ENCODE peak calls at places on chromosomes 12 and 14, in six cellular contexts. H is HT-29, U is fibroblast of lung, W is AG04450, P is PC-3, B is amniotic stem cell. C is an unnamed sample.

GRCh38 chr14:104293851-104294627 is 155.7 kb downstream of the KIF26A start:
- DNase-seq in U (no peak), B (no peak), W (no peak), P (peak; percentile 29), H (peak; percentile 6), C (peak; percentile 39)

GRCh38 chr12:93442411-93443340 is 929 bp upstream of the UBE2N start:
- DNase-seq in P (peak; percentile 24), H (peak; percentile 29), U (no peak), B (no peak), W (no peak), C (no peak)

GRCh38 chr14:76810953-76811400 is 1.7 kb downstream of the ANGEL1 start:
- DNase-seq in W (no peak), H (peak; percentile 27), B (peak; percentile 30), U (peak; percentile 59), P (peak; percentile 57), C (peak; percentile 45)

GRCh38 chr14:51616724-51617409 is 34.8 kb upstream of the FRMD6 start:
- DNase-seq in P (peak; percentile 99), B (peak; percentile 43), H (peak; percentile 52), W (peak; percentile 78), U (peak; percentile 90), C (no peak)

GRCh38 chr12:123243851-123244250 is 10.6 kb downstream of the MTRFR start:
- DNase-seq in B (no peak), P (no peak), U (no peak), H (no peak), W (no peak), C (no peak)

GRCh38 chr12:120361506-120362208 is 7.3 kb downstream of the MSI1 start:
- DNase-seq in B (no peak), U (peak; percentile 74), H (no peak), P (no peak), W (peak; percentile 21), C (peak; percentile 88)

GRCh38 chr14:93049295-93049694 is 66.4 kb downstream of the ITPK1 start:
- DNase-seq in U (no peak), P (no peak), H (peak; percentile 50), W (no peak), B (no peak), C (no peak)

GRCh38 chr12:47400251-47400650 is 305.6 kb downstream of the RPAP3 start:
- DNase-seq in H (no peak), W (no peak), P (peak; percentile 49), U (no peak), B (no peak), C (no peak)

GRCh38 chr14:92605274-92605940 is 91.8 kb downstream of the RIN3 start:
- DNase-seq in U (no peak), P (no peak), W (no peak), H (no peak), B (no peak), C (no peak)

GRCh38 chr12:104213952-104214351 is 1.6 kb upstream of the TXNRD1 start:
- DNase-seq in U (peak; percentile 91), W (peak; percentile 85), P (peak; percentile 89), H (no peak), B (no peak), C (no peak)

GRCh38 chr14:73136387-73137221 is at the start of gene PSEN1:
- DNase-seq in B (peak; percentile 79), P (peak; percentile 96), W (peak; percentile 76), U (peak; percentile 90), H (peak; percentile 87), C (peak; percentile 96)

GRCh38 chr14:28671425-28671824 is 95.2 kb upstream of the FOXG1 start:
- DNase-seq in H (no peak), U (peak; percentile 53), B (peak; percentile 15), P (peak; percentile 60), W (no peak), C (no peak)

GRCh38 chr14:95896628-95897027 is 20.0 kb downstream of the TUNAR start:
- DNase-seq in W (no peak), B (no peak), U (no peak), P (no peak), H (no peak), C (no peak)

GRCh38 chr14:74583689-74584434 is 28.2 kb downstream of the LTBP2 start:
- DNase-seq in B (no peak), U (no peak), W (peak; percentile 65), H (no peak), P (peak; percentile 91), C (no peak)

GRCh38 chr12:12718382-12718761 is 1.2 kb downstream of the CDKN1B start:
- DNase-seq in B (no peak), U (no peak), H (peak; percentile 52), W (no peak), P (no peak), C (no peak)

GRCh38 chr12:13124661-13125505 is 21.4 kb upstream of the GSG1 start:
- DNase-seq in U (peak; percentile 34), P (peak; percentile 50), W (peak; percentile 21), H (peak; percentile 22), B (no peak), C (no peak)

C was measured in dorsolateral prefrontal cortex.